ENCODE peak calls at places on chromosome 9, in ten cellular contexts. One of them, this sample, is unnamed.

GRCh38 chr9:133060417-133060841 is 1.4 kb upstream of the CEL start:
- DNase-seq in nephron progenitor cell: no peak
- DNase-seq in central memory CD4-positive, alpha-beta T cell: no peak
- DNase-seq in activated CD4-positive, alpha-beta T cell treated with anti-CD3 and anti-CD28 coated beads for 24 hours: no peak
- DNase-seq in CD8-positive, alpha-beta memory T cell: no peak
- DNase-seq in hepatocyte: no peak
- DNase-seq in iris pigment epithelial cell: no peak
- DNase-seq in AG08396: no peak
- DNase-seq in SJCRH30: no peak
- DNase-seq in brain microvascular endothelial cell: no peak
- DNase-seq in this sample: no peak

GRCh38 chr9:91040371-91041215 is 239.0 kb downstream of the SYK start:
- DNase-seq in central memory CD4-positive, alpha-beta T cell: no peak
- DNase-seq in activated CD4-positive, alpha-beta T cell treated with anti-CD3 and anti-CD28 coated beads for 24 hours: no peak
- DNase-seq in SJCRH30: no peak
- DNase-seq in brain microvascular endothelial cell: no peak
- DNase-seq in iris pigment epithelial cell: no peak
- DNase-seq in hepatocyte: peak; percentile 3
- DNase-seq in AG08396: no peak
- DNase-seq in CD8-positive, alpha-beta memory T cell: no peak
- DNase-seq in nephron progenitor cell: no peak
- DNase-seq in this sample: no peak

GRCh38 chr9:101445353-101446029 is 9.9 kb upstream of the ALDOB start:
- DNase-seq in central memory CD4-positive, alpha-beta T cell: no peak
- DNase-seq in SJCRH30: no peak
- DNase-seq in iris pigment epithelial cell: peak; percentile 56
- DNase-seq in nephron progenitor cell: no peak
- DNase-seq in activated CD4-positive, alpha-beta T cell treated with anti-CD3 and anti-CD28 coated beads for 24 hours: no peak
- DNase-seq in CD8-positive, alpha-beta memory T cell: no peak
- DNase-seq in brain microvascular endothelial cell: no peak
- DNase-seq in AG08396: no peak
- DNase-seq in hepatocyte: peak; percentile 40
- DNase-seq in this sample: no peak

GRCh38 chr9:133604214-133604613 is 5.0 kb downstream of the FAM163B start:
- DNase-seq in nephron progenitor cell: no peak
- DNase-seq in brain microvascular endothelial cell: peak; percentile 4
- DNase-seq in hepatocyte: no peak
- DNase-seq in iris pigment epithelial cell: no peak
- DNase-seq in central memory CD4-positive, alpha-beta T cell: no peak
- DNase-seq in CD8-positive, alpha-beta memory T cell: no peak
- DNase-seq in SJCRH30: peak; percentile 71
- DNase-seq in AG08396: no peak
- DNase-seq in activated CD4-positive, alpha-beta T cell treated with anti-CD3 and anti-CD28 coated beads for 24 hours: no peak
- DNase-seq in this sample: no peak

GRCh38 chr9:23582836-23583235 is 243.2 kb downstream of the ELAVL2 start:
- DNase-seq in SJCRH30: no peak
- DNase-seq in hepatocyte: no peak
- DNase-seq in AG08396: no peak
- DNase-seq in activated CD4-positive, alpha-beta T cell treated with anti-CD3 and anti-CD28 coated beads for 24 hours: no peak
- DNase-seq in brain microvascular endothelial cell: no peak
- DNase-seq in nephron progenitor cell: no peak
- DNase-seq in CD8-positive, alpha-beta memory T cell: no peak
- DNase-seq in iris pigment epithelial cell: no peak
- DNase-seq in central memory CD4-positive, alpha-beta T cell: no peak
- DNase-seq in this sample: no peak

GRCh38 chr9:5360341-5360740 is 20.7 kb upstream of the RLN1 start:
- DNase-seq in CD8-positive, alpha-beta memory T cell: no peak
- DNase-seq in activated CD4-positive, alpha-beta T cell treated with anti-CD3 and anti-CD28 coated beads for 24 hours: no peak
- DNase-seq in AG08396: no peak
- DNase-seq in SJCRH30: no peak
- DNase-seq in nephron progenitor cell: no peak
- DNase-seq in brain microvascular endothelial cell: no peak
- DNase-seq in hepatocyte: no peak
- DNase-seq in central memory CD4-positive, alpha-beta T cell: no peak
- DNase-seq in iris pigment epithelial cell: no peak
- DNase-seq in this sample: no peak

GRCh38 chr9:17795708-17796107 is 216.8 kb downstream of the SH3GL2 start:
- DNase-seq in central memory CD4-positive, alpha-beta T cell: no peak
- DNase-seq in brain microvascular endothelial cell: no peak
- DNase-seq in CD8-positive, alpha-beta memory T cell: no peak
- DNase-seq in iris pigment epithelial cell: no peak
- DNase-seq in SJCRH30: no peak
- DNase-seq in nephron progenitor cell: no peak
- DNase-seq in AG08396: no peak
- DNase-seq in hepatocyte: no peak
- DNase-seq in activated CD4-positive, alpha-beta T cell treated with anti-CD3 and anti-CD28 coated beads for 24 hours: no peak
- DNase-seq in this sample: no peak

GRCh38 chr9:32741706-32742105 is 41.6 kb upstream of the TMEM215 start:
- DNase-seq in iris pigment epithelial cell: peak; percentile 8
- DNase-seq in SJCRH30: no peak
- DNase-seq in brain microvascular endothelial cell: no peak
- DNase-seq in activated CD4-positive, alpha-beta T cell treated with anti-CD3 and anti-CD28 coated beads for 24 hours: no peak
- DNase-seq in nephron progenitor cell: no peak
- DNase-seq in AG08396: no peak
- DNase-seq in hepatocyte: peak; percentile 36
- DNase-seq in central memory CD4-positive, alpha-beta T cell: no peak
- DNase-seq in CD8-positive, alpha-beta memory T cell: no peak
- DNase-seq in this sample: no peak

GRCh38 chr9:83231039-83231438 is 168.1 kb upstream of the RASEF start:
- DNase-seq in AG08396: no peak
- DNase-seq in nephron progenitor cell: no peak
- DNase-seq in CD8-positive, alpha-beta memory T cell: no peak
- DNase-seq in iris pigment epithelial cell: no peak
- DNase-seq in hepatocyte: peak; percentile 51
- DNase-seq in brain microvascular endothelial cell: no peak
- DNase-seq in activated CD4-positive, alpha-beta T cell treated with anti-CD3 and anti-CD28 coated beads for 24 hours: no peak
- DNase-seq in central memory CD4-positive, alpha-beta T cell: no peak
- DNase-seq in SJCRH30: no peak
- DNase-seq in this sample: no peak

This sample was measured in GM18507.